ENCODE peak calls at places on chromosomes 6 and 20, in eight cellular contexts. P is dermis blood vessel endothelial cell; K is fibroblast of mammary gland; J is brain microvascular endothelial cell; X is hypothalamus; C is A549; R is activated effector memory CD4-positive, alpha-beta T cell treated with Interleukin-2 at 50 U/mL for 16 hours; N is T-helper 1 cell. L is an unnamed sample.

GRCh38 chr6:163999475-164000125 is 585.1 kb downstream of the QKI start:
- DNase-seq in J (peak), R (no peak), P (no peak), C (no peak), X (no peak), N (no peak), K (peak), L (no peak)

GRCh38 chr6:36029464-36029863 is 1.9 kb downstream of the MAPK14 start:
- DNase-seq in C (peak), X (no peak), J (peak), R (no peak), P (peak), N (no peak), K (peak), L (peak)

GRCh38 chr20:14721926-14722325 is 384.5 kb upstream of the FLRT3 start:
- DNase-seq in X (no peak), K (no peak), R (no peak), C (no peak), N (no peak), P (no peak), J (no peak), L (peak)

GRCh38 chr6:101397199-101397598 is 3.7 kb downstream of the GRIK2 start:
- DNase-seq in K (peak), N (no peak), X (no peak), R (no peak), J (no peak), C (peak), P (peak), L (peak)

GRCh38 chr6:131628726-131629125 is 684 bp upstream of the MED23 start:
- DNase-seq in N (no peak), P (no peak), J (no peak), X (no peak), K (peak), R (no peak), C (no peak), L (peak)

GRCh38 chr20:36483919-36484808 is 57.2 kb upstream of the MYL9 start:
- DNase-seq in K (no peak), J (no peak), R (no peak), X (no peak), N (no peak), P (peak), C (no peak), L (no peak)

GRCh38 chr20:36314734-36315544 is 8.8 kb downstream of the DLGAP4 start:
- DNase-seq in K (no peak), J (no peak), X (no peak), N (no peak), R (no peak), C (peak), P (no peak), L (no peak)

GRCh38 chr6:139303176-139303575 is 11.4 kb upstream of the TXLNB start:
- DNase-seq in X (no peak), P (no peak), K (no peak), R (no peak), N (no peak), J (no peak), C (no peak), L (no peak)

GRCh38 chr6:37809144-37809543 is 10.4 kb upstream of the ZFAND3 start:
- DNase-seq in C (no peak), R (no peak), N (no peak), J (no peak), P (no peak), K (peak), X (no peak), L (peak)

GRCh38 chr20:51462566-51463276 is 79.8 kb downstream of the NFATC2 start:
- DNase-seq in C (no peak), K (peak), J (peak), P (no peak), N (no peak), X (no peak), R (no peak), L (peak)

GRCh38 chr6:47631248-47632196 is 66.9 kb upstream of the ADGRF4 start:
- DNase-seq in P (peak), X (no peak), N (no peak), J (peak), C (peak), K (peak), R (no peak), L (peak)

GRCh38 chr20:35560105-35560511 is 18.2 kb downstream of the ERGIC3 start:
- DNase-seq in P (no peak), C (no peak), X (no peak), R (no peak), K (no peak), J (no peak), N (no peak), L (no peak)

GRCh38 chr6:11218827-11219826 is 13.3 kb downstream of the NEDD9 start:
- DNase-seq in N (no peak), P (peak), K (no peak), C (peak), J (no peak), X (no peak), R (no peak), L (no peak)

GRCh38 chr6:132530293-132530974 is 7.6 kb upstream of the TAAR9 start:
- DNase-seq in J (peak), K (peak), P (peak), R (peak), X (no peak), N (peak), C (peak), L (peak)

GRCh38 chr20:3010985-3011723 is 32.3 kb upstream of the GNRH2 start:
- DNase-seq in X (no peak), K (peak), N (no peak), R (no peak), J (peak), C (no peak), P (no peak), L (peak)

GRCh38 chr6:1901556-1901955 is 291.8 kb downstream of the FOXC1 start:
- DNase-seq in P (no peak), K (peak), C (no peak), N (no peak), X (no peak), R (no peak), J (peak), L (peak)

GRCh38 chr20:8464368-8464767 is 332.3 kb downstream of the PLCB1 start:
- DNase-seq in C (peak), K (peak), R (no peak), X (no peak), P (no peak), J (peak), N (no peak), L (no peak)

GRCh38 chr20:35871311-35871771 is 83.0 kb downstream of the SCAND1 start:
- DNase-seq in X (no peak), J (peak), N (no peak), K (peak), R (no peak), P (peak), C (peak), L (peak)

GRCh38 chr6:43308101-43308989 is at the start of gene CRIP3:
- DNase-seq in C (peak), J (peak), P (peak), R (peak), X (no peak), N (peak), K (peak), L (peak)

GRCh38 chr6:43334466-43335095 is 26.0 kb upstream of the CRIP3 start:
- DNase-seq in J (peak), C (peak), N (no peak), R (no peak), X (no peak), K (peak), P (peak), L (peak)

GRCh38 chr20:46272389-46273047 is 35.8 kb downstream of the CDH22 start:
- DNase-seq in K (no peak), X (no peak), N (no peak), J (no peak), P (no peak), C (no peak), R (no peak), L (no peak)

GRCh38 chr20:45545754-45546453 is 1.3 kb downstream of the EPPIN start:
- DNase-seq in R (no peak), N (no peak), P (peak), K (peak), J (peak), X (no peak), C (peak), L (peak)

GRCh38 chr20:44646023-44646640 is 5.4 kb downstream of the ADA start:
- DNase-seq in C (no peak), K (no peak), P (peak), N (peak), R (no peak), X (no peak), J (peak), L (no peak)

GRCh38 chr6:17853533-17853932 is 133.9 kb downstream of the KIF13A start:
- DNase-seq in X (no peak), N (no peak), C (no peak), P (no peak), R (no peak), K (no peak), J (no peak), L (no peak)

GRCh38 chr20:11902264-11902663 is 15.4 kb upstream of the BTBD3 start:
- DNase-seq in N (no peak), K (peak), C (peak), R (no peak), P (no peak), J (peak), X (no peak), L (peak)

GRCh38 chr6:43938178-43939101 is 168.4 kb downstream of the VEGFA start:
- DNase-seq in X (no peak), R (no peak), N (no peak), P (no peak), K (no peak), J (no peak), C (no peak), L (no peak)

GRCh38 chr6:17032595-17033591 is 69.0 kb upstream of the STMND1 start:
- DNase-seq in J (peak), R (no peak), K (peak), N (no peak), P (peak), X (no peak), C (peak), L (peak)

GRCh38 chr20:36384022-36384619 is 78.0 kb downstream of the DLGAP4 start:
- DNase-seq in C (peak), R (no peak), K (peak), J (peak), X (no peak), P (peak), N (no peak), L (peak)

GRCh38 chr20:8449120-8449519 is 317.1 kb downstream of the PLCB1 start:
- DNase-seq in X (no peak), K (peak), J (peak), C (no peak), R (no peak), N (no peak), P (no peak), L (peak)

GRCh38 chr6:63543982-63544381 is 28.3 kb upstream of the LOC128125822 start:
- DNase-seq in R (no peak), N (no peak), K (no peak), J (no peak), C (no peak), P (no peak), X (no peak), L (no peak)

GRCh38 chr6:41002168-41002567 is 36.9 kb downstream of the UNC5CL start:
- DNase-seq in R (no peak), J (no peak), X (no peak), C (no peak), K (no peak), P (no peak), N (no peak), L (no peak)

GRCh38 chr6:79686698-79687309 is 55.7 kb downstream of the SH3BGRL2 start:
- DNase-seq in N (no peak), C (no peak), P (no peak), R (no peak), X (no peak), K (no peak), J (no peak), L (no peak)

L was measured in AG10803.